ENCODE peak calls at places on chromosomes 12 and 14, in six cellular contexts. H, C, J, A, N and D are unnamed samples.
A peak's percentile ranks its signal among the peaks of the same experiment; 100 is the strongest.

GRCh38 chr12:11497995-11498394 is 102.6 kb upstream of the PRB2 start:
- DNase-seq in H (no peak), C (no peak), J (no peak), A (no peak), N (no peak), D (no peak)

GRCh38 chr14:70753518-70753953 is 55.8 kb downstream of the MAP3K9 start:
- DNase-seq in H (no peak), C (no peak), J (no peak), A (no peak), N (no peak), D (no peak)

GRCh38 chr12:57182918-57183575 is 33.5 kb upstream of the NXPH4 start:
- DNase-seq in H (peak; percentile 80), C (peak; percentile 78), J (no peak), A (peak; percentile 90), N (peak; percentile 67), D (peak; percentile 91)

GRCh38 chr12:25653487-25654175 is 100.5 kb upstream of the LMNTD1 start:
- DNase-seq in H (peak; percentile 29), C (no peak), J (no peak), A (no peak), N (no peak), D (peak; percentile 85)

GRCh38 chr12:104482113-104482512 is 25.4 kb downstream of the CHST11 start:
- DNase-seq in H (no peak), C (no peak), J (no peak), A (no peak), N (no peak), D (no peak)

GRCh38 chr12:117096643-117097042 is 2.6 kb downstream of the TESC start:
- DNase-seq in H (no peak), C (no peak), J (no peak), A (peak; percentile 48), N (no peak), D (peak; percentile 48)

GRCh38 chr12:31895449-31896150 is 63.6 kb upstream of the RESF1 start:
- DNase-seq in H (no peak), C (peak; percentile 20), J (no peak), A (no peak), N (no peak), D (no peak)

GRCh38 chr14:95562892-95563685 is 28.2 kb downstream of the GLRX5 start:
- DNase-seq in H (no peak), C (no peak), J (no peak), A (no peak), N (peak; percentile 19), D (no peak)

GRCh38 chr12:57783466-57783801 is 847 bp downstream of the TSFM start:
- DNase-seq in H (no peak), C (no peak), J (no peak), A (no peak), N (no peak), D (no peak)

GRCh38 chr14:91115986-91116385 is 2.1 kb downstream of the DGLUCY start:
- DNase-seq in H (no peak), C (no peak), J (no peak), A (no peak), N (no peak), D (no peak)

GRCh38 chr12:64687816-64688599 is 71.2 kb downstream of the GNS start:
- DNase-seq in H (no peak), C (no peak), J (no peak), A (no peak), N (no peak), D (no peak)

GRCh38 chr12:101653030-101653429 is 44.4 kb upstream of the CHPT1 start:
- DNase-seq in H (no peak), C (no peak), J (no peak), A (no peak), N (no peak), D (no peak)

GRCh38 chr12:76927170-76927784 is 48.5 kb upstream of the CSRP2 start:
- DNase-seq in H (no peak), C (peak; percentile 21), J (no peak), A (no peak), N (no peak), D (no peak)

GRCh38 chr12:587132-587531 is 76.1 kb downstream of the NINJ2 start:
- DNase-seq in H (peak; percentile 24), C (no peak), J (no peak), A (peak; percentile 57), N (no peak), D (no peak)

GRCh38 chr14:94129758-94130414 is 482 bp upstream of the IFI27L2 start:
- DNase-seq in H (peak; percentile 71), C (peak; percentile 17), J (peak; percentile 92), A (peak; percentile 82), N (peak; percentile 57), D (no peak)

GRCh38 chr14:33691907-33692306 is 259.0 kb downstream of the EGLN3 start:
- DNase-seq in H (no peak), C (no peak), J (no peak), A (no peak), N (no peak), D (no peak)
- H3K27me3 ChIP-seq in H (no peaks in the 10 kb centered on the region), C (no peaks in the 10 kb centered on the region), J (no peaks in the 10 kb centered on the region), A (no peaks in the 10 kb centered on the region), N (no peaks in the 10 kb centered on the region), D (no peaks in the 10 kb centered on the region)

GRCh38 chr14:22607291-22607690 is 9.2 kb downstream of the ABHD4 start:
- DNase-seq in H (no peak), C (no peak), J (no peak), A (no peak), N (no peak), D (no peak)

GRCh38 chr14:22613736-22614239 is 15.7 kb downstream of the ABHD4 start:
- DNase-seq in H (no peak), C (no peak), J (no peak), A (no peak), N (no peak), D (no peak)

GRCh38 chr14:22614240-22614799 is 16.2 kb downstream of the ABHD4 start:
- DNase-seq in H (no peak), C (peak; percentile 74), J (no peak), A (no peak), N (no peak), D (no peak)

GRCh38 chr14:22610931-22611330 is 12.8 kb downstream of the ABHD4 start:
- DNase-seq in H (no peak), C (no peak), J (no peak), A (no peak), N (no peak), D (no peak)

DNA sequence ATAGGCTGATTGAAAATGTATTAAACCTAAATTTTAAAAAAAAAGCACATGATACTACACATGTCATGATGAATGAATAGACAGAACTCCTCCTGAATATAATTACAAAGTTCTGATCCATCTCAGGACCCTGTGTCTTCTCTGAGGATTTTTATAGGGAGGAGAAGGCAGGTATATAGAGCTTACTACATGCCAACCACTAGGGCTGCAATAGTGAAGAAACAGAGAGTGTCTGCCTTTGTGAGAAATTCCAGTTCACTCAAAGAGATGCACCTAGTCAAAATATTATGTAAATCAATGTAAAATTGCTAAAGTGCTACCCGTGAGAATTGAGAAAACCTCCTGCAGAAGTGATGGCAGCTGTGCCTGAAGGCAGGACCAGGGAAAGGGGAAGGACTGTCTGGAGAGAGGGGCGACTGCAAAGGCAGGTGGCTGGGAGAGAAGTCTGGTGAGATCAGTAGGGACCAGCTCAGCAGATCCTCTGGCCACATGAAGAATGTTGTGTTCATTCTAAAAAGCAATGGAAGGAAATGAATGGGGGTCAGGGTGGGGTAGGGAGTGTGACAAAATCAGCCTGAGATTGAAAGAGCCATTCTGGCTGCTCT is 15.1 kb downstream of the ABHD4 start:
- DNase-seq in H (no peak), C (peak; percentile 26), J (no peak), A (no peak), N (no peak), D (no peak)
- H3K4me1 ChIP-seq in H (peaks cover 11% of the 10 kb centered on the region), C (peaks cover 37% of the 10 kb centered on the region), J (peaks cover 18% of the 10 kb centered on the region), A (no peaks in the 10 kb centered on the region), N (peaks cover 8% of the 10 kb centered on the region), D (no peaks in the 10 kb centered on the region)

GRCh38 chr14:32932302-32932920 is 6.3 kb upstream of the NPAS3 start:
- DNase-seq in H (no peak), C (no peak), J (no peak), A (no peak), N (no peak), D (no peak)

GRCh38 chr14:32933623-32933942 is 5.1 kb upstream of the NPAS3 start:
- DNase-seq in H (no peak), C (no peak), J (no peak), A (no peak), N (no peak), D (no peak)

GRCh38 chr14:32932921-32933622 is 5.6 kb upstream of the NPAS3 start:
- DNase-seq in H (peak; percentile 49), C (no peak), J (no peak), A (peak; percentile 76), N (no peak), D (peak; percentile 71)

GRCh38 chr14:32934891-32935633 is 3.6 kb upstream of the NPAS3 start:
- DNase-seq in H (peak; percentile 29), C (no peak), J (no peak), A (no peak), N (no peak), D (no peak)

DNA sequence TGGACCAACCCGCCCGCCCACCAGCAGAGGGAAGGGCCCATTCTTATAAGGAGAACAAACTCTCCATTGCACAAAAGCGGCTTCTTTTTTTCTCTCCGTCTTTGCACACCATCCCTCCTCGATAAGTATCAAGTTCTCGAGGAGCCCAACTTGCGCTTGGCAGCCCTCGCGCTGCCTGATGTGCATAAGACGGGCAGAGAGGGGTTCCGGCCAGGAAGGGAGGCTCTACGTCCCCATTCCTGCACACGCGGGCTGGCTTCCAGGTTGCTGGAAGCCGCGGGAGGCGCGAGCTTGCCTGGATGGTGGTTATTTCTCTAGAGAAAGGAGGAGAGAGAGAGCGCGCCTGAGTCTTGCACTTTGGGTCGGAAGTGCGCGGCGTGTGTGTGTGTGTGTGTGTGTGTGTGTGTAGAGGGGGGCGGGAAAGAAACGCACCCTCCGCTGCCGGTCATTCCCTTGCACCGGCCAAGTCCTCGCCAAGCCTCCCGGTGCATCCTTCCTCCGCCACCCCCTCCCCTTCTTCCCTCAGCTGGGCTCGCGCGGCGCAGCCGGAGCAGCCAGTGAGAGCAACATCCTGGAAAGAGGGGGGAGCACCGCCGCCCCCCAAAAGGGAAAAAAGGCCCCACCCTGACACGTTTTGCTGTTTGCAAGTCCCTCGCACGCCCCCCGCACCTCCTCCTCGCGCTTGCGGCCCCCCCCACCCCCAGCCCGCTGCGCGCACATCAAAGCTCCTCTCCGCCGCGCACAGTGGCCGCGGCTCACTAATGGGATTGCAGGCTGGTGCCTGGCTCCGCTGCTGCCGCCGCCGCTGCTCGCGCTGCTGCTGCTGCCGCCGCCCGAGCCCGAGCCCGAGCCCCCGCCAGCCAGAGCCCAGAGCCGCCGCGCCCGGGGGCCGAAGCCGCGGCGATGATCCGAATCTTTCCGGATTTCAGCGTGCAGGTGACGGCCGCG is 4.5 kb upstream of the NPAS3 start:
- DNase-seq in H (no peak), C (no peak), J (no peak), A (peak; percentile 75), N (peak; percentile 15), D (no peak)
- H3K27ac ChIP-seq in H (no peak overlapping the region), C (no peak overlapping the region), J (peak overlapping the region; percentile 71), A (no peak overlapping the region), N (no peak overlapping the region), D (no peak overlapping the region)

DNA sequence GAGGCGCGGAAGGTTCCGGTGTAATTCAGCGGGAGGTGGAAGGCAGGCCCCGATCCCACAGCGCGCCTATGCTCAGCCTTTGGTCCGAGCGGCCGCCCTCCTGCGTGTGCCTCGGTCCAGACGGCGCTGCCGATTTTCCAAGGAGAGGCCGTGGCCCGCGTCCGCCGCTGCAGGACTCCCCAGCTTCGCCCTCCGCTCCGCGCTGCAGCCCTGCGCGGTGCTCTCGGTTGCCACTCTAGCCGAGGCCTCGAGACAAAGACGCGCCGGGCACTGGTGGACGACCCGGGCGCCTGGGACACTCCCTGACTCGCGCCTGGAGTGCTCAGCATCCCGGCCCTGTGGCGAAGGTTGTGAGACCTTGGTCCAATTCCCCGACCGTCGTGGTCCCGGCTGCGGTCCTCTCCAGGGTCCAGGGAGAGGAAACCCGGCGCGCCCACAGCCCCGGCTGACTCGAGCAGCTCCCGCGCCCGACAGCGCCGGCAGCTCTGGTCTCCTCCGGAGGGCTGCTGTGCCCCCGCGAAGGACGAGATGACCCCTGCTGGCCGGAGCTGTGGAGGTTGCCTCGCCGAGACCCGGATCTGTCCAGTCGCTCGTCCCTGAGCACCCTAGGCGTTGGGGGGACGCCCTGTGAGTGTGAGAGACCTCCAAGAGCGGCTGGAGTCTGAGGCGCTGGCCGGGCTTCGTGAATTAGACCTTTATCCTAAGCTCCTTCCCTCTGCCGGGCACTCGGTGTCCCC is 6.5 kb downstream of the HOXC12 start:
- DNase-seq in H (no peak), C (no peak), J (no peak), A (peak; percentile 76), N (no peak), D (peak; percentile 64)
- H3K27me3 ChIP-seq in H (peaks cover 80% of the 10 kb centered on the region), C (peaks cover 100% of the 10 kb centered on the region), J (peaks cover 92% of the 10 kb centered on the region), A (no peaks in the 10 kb centered on the region), N (peaks cover 13% of the 10 kb centered on the region), D (peaks cover 81% of the 10 kb centered on the region)